ENCODE peak calls at places on chromosomes 11 and 22, in nine cellular contexts. Z, G, X, W, E, A, F, T and M are unnamed samples.

GRCh38 chr11:119453881-119454280 is 30.9 kb upstream of the THY1 start:
- DNase-seq in X (no peak), F (no peak), W (no peak), T (no peak), G (no peak), A (no peak), E (no peak), Z (no peak), M (no peak)

GRCh38 chr11:112526699-112527410 is 266.2 kb upstream of the PLET1 start:
- DNase-seq in G (no peak), X (no peak), A (no peak), F (no peak), W (no peak), T (no peak), E (no peak), Z (no peak), M (no peak)

GRCh38 chr11:107679255-107680024 is 32.4 kb downstream of the SLN start:
- DNase-seq in G (no peak), A (no peak), W (no peak), E (no peak), Z (no peak), T (no peak), F (no peak), X (no peak), M (no peak)

GRCh38 chr22:44360686-44361381 is 48.1 kb upstream of the SHISAL1 start:
- DNase-seq in X (no peak), Z (no peak), G (no peak), E (no peak), A (peak; percentile 36), W (no peak), T (peak; percentile 90), F (peak; percentile 82), M (no peak)

GRCh38 chr11:64861227-64861970 is 16.9 kb upstream of the CDC42BPG start:
- DNase-seq in E (no peak), X (no peak), A (no peak), T (no peak), W (no peak), F (no peak), Z (no peak), G (no peak), M (no peak)

GRCh38 chr11:66340596-66341501 is 4.1 kb downstream of the BRMS1 start:
- DNase-seq in X (no peak), G (no peak), T (peak; percentile 71), Z (no peak), W (no peak), E (no peak), F (no peak), A (peak; percentile 18), M (no peak)

GRCh38 chr11:91978747-91979146 is 245.9 kb upstream of the FAT3 start:
- DNase-seq in Z (no peak), E (no peak), X (no peak), F (no peak), A (no peak), G (no peak), W (no peak), T (no peak), M (no peak)

GRCh38 chr22:31695423-31695822 is 33.4 kb upstream of the PISD start:
- DNase-seq in W (no peak), T (no peak), X (no peak), Z (no peak), G (no peak), E (no peak), A (no peak), F (no peak), M (no peak)

GRCh38 chr22:32584650-32585049 is 110.0 kb downstream of the FBXO7 start:
- DNase-seq in T (no peak), E (no peak), F (no peak), W (no peak), Z (no peak), A (no peak), X (no peak), G (no peak), M (no peak)

GRCh38 chr22:37892566-37893338 is 13.3 kb upstream of the MICALL1 start:
- DNase-seq in E (no peak), T (peak; percentile 87), F (no peak), A (no peak), X (no peak), W (no peak), Z (no peak), G (no peak), M (no peak)

GRCh38 chr11:81869337-81870065 is 864.2 kb downstream of the FAM181B start:
- DNase-seq in W (no peak), E (peak; percentile 69), A (no peak), F (no peak), X (no peak), G (no peak), T (no peak), Z (peak; percentile 52), M (no peak)

GRCh38 chr11:92482502-92482901 is 257.9 kb downstream of the FAT3 start:
- DNase-seq in A (no peak), G (peak; percentile 26), F (no peak), X (no peak), W (no peak), T (no peak), E (no peak), Z (no peak), M (no peak)

GRCh38 chr11:134636071-134636470 is 224.0 kb upstream of the B3GAT1 start:
- DNase-seq in T (peak; percentile 64), W (no peak), A (no peak), E (no peak), F (no peak), Z (no peak), G (no peak), X (no peak), M (no peak)

GRCh38 chr11:66346476-66347424 is 679 bp downstream of the B4GAT1 start:
- DNase-seq in E (no peak), X (no peak), A (peak; percentile 67), G (no peak), T (no peak), Z (no peak), W (no peak), F (no peak), M (no peak)

GRCh38 chr22:37534445-37534844 is 15.2 kb upstream of the CARD10 start:
- DNase-seq in Z (no peak), E (no peak), A (no peak), G (no peak), W (no peak), F (no peak), X (no peak), T (no peak), M (no peak)

GRCh38 chr11:64916040-64916847 is 765 bp downstream of the ATG2A start:
- DNase-seq in X (peak; percentile 37), W (no peak), F (peak; percentile 41), E (peak; percentile 10), T (peak; percentile 82), Z (peak; percentile 23), G (peak; percentile 20), A (peak; percentile 67), M (no peak)

GRCh38 chr11:84215671-84216070 is 929.5 kb upstream of the CCDC90B start:
- DNase-seq in E (no peak), W (no peak), G (no peak), Z (no peak), T (no peak), A (no peak), F (no peak), X (no peak), M (no peak)